ENCODE peak calls at places on chromosome 19, in ten cellular contexts. V is fibroblast of mammary gland, U is HL-60, A is SK-N-SH, O is psoas muscle, M is A673, W is lower leg skin, T is fibroblast of pulmonary artery, K is hepatocyte, N is mammary epithelial cell. R is an unnamed sample.

GRCh38 chr19:51726049-51726448 is 2.3 kb upstream of the HAS1 start:
- DNase-seq in A (no peak), W (peak), T (peak), O (peak), M (peak), U (no peak), V (peak), K (peak), N (peak), R (peak)

GRCh38 chr19:5594521-5594950 is 26.8 kb upstream of the TINCR start:
- DNase-seq in M (no peak), U (no peak), N (no peak), O (no peak), A (no peak), K (peak), T (no peak), W (no peak), V (no peak), R (no peak)

GRCh38 chr19:29812080-29812880 is 489 bp downstream of the CCNE1 start:
- DNase-seq in V (no peak), O (peak), N (no peak), A (peak), T (no peak), W (no peak), K (peak), M (no peak), U (no peak), R (peak)

GRCh38 chr19:4305659-4306058 is 1.3 kb downstream of the FSD1 start:
- DNase-seq in M (no peak), K (no peak), N (no peak), U (no peak), V (no peak), A (no peak), T (no peak), O (no peak), W (no peak), R (no peak)

GRCh38 chr19:35327642-35328041 is 1.3 kb upstream of the CD22 start:
- DNase-seq in A (no peak), U (no peak), M (no peak), K (no peak), T (no peak), O (no peak), V (no peak), W (no peak), N (no peak), R (no peak)

GRCh38 chr19:14434543-14435319 is 1.6 kb downstream of the PKN1 start:
- DNase-seq in A (peak), O (peak), K (peak), U (peak), N (peak), T (peak), W (peak), M (no peak), V (peak), R (peak)

GRCh38 chr19:6230991-6231448 is 48.8 kb downstream of the MLLT1 start:
- DNase-seq in T (no peak), N (no peak), M (no peak), A (no peak), U (no peak), O (no peak), W (no peak), V (no peak), K (no peak), R (no peak)

GRCh38 chr19:54875506-54875905 is 1.5 kb downstream of the FCAR start:
- DNase-seq in W (no peak), U (peak), V (no peak), T (no peak), A (no peak), K (no peak), M (no peak), N (no peak), O (no peak), R (no peak)

GRCh38 chr19:13978306-13978705 is 26.0 kb downstream of the DCAF15 start:
- DNase-seq in U (no peak), A (peak), T (peak), W (peak), N (no peak), V (peak), O (peak), M (peak), K (peak), R (peak)

GRCh38 chr19:15871570-15871969 is 26.3 kb downstream of the CYP4F2 start:
- DNase-seq in M (peak), W (no peak), O (no peak), K (no peak), V (no peak), A (no peak), T (no peak), U (peak), N (no peak), R (no peak)

GRCh38 chr19:18629166-18630088 is 7.4 kb upstream of the KLHL26 start:
- DNase-seq in M (no peak), V (peak), K (no peak), U (no peak), A (no peak), W (peak), N (no peak), O (peak), T (peak), R (peak)

GRCh38 chr19:58386576-58387337 is at the start of gene RPS5:
- DNase-seq in A (peak), V (peak), T (peak), M (peak), K (peak), W (peak), U (peak), N (peak), O (peak), R (peak)
- TF ChIP-seq CTCF in A (no peak), V (no peak), T (no peak), M (no peak), K (no peak), W (no peak), U (no peak), N (no peak), O (no peak), R (no peak)

GRCh38 chr19:12675377-12675776 is 6.3 kb downstream of the DHPS start:
- DNase-seq in A (no peak), V (no peak), T (no peak), N (no peak), U (no peak), W (no peak), M (no peak), O (no peak), K (no peak), R (no peak)

GRCh38 chr19:12670159-12670928 is 3.7 kb downstream of the WDR83 start:
- DNase-seq in T (no peak), A (no peak), K (no peak), M (no peak), U (no peak), W (no peak), N (no peak), O (no peak), V (no peak), R (no peak)

GRCh38 chr19:12675940-12676339 is 5.7 kb downstream of the DHPS start:
- DNase-seq in U (no peak), N (no peak), K (no peak), M (no peak), A (no peak), W (no peak), T (no peak), O (no peak), V (no peak), R (no peak)

GRCh38 chr19:12669272-12670158 is 2.9 kb downstream of the WDR83 start:
- DNase-seq in U (peak), N (peak), W (peak), K (peak), V (peak), T (peak), A (peak), M (peak), O (peak), R (peak)

GRCh38 chr19:12672744-12673143 is 6.1 kb downstream of the WDR83 start:
- DNase-seq in A (no peak), U (no peak), N (no peak), W (no peak), T (no peak), K (no peak), O (no peak), V (no peak), M (no peak), R (no peak)
- H3K4me3 ChIP-seq in A (no peak), U (no peak), N (no peak), W (no peak), T (no peak), K (no peak), O (no peak), V (no peak), M (no peak), R (no peak)

DNA sequence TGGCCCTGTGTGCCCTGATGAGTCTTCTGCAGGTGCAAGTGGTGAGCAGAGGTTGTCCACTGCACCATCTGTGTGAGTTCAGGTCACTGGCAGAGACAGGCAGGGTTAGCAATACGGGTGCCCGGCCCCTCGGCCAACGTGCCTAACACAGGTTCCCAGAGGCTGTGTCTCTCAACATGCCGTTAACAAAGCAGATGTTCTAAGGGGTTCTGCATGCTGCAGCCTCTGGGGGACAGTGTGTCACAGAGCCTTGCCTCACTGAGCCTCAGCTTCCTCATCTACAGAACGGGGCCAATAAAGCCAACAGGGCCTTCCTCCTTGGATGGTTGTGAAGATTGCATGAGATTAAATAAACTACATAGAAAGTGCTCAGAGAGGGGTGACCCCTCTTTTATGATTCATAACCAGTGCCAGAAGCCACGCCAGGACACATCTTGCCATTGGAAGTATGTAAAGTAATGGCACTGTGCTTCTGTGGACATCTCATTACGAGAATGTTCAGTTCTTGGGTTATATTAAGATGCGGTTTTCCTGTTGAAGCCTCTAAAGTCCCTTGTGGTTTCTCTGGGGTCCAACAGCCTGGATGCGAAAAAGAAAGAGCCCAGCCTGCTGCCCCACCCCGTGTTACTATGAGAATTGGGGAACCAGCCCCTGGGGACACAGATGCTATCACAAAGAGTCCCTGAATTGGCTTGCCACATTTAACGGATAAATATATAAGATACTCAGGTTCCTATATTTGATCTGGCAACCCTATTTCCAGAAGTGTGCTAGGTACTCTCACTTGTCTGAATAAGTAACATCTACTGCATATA is 11.2 kb upstream of the ARHGEF18 start:
- DNase-seq in V (no peak), U (peak), A (no peak), M (no peak), K (no peak), T (no peak), N (no peak), O (no peak), W (peak), R (no peak)
- TF ChIP-seq CTCF in V (no peak), U (peak), A (no peak), M (no peak), K (no peak), T (no peak), N (no peak), O (no peak), W (no peak), R (no peak)

DNA sequence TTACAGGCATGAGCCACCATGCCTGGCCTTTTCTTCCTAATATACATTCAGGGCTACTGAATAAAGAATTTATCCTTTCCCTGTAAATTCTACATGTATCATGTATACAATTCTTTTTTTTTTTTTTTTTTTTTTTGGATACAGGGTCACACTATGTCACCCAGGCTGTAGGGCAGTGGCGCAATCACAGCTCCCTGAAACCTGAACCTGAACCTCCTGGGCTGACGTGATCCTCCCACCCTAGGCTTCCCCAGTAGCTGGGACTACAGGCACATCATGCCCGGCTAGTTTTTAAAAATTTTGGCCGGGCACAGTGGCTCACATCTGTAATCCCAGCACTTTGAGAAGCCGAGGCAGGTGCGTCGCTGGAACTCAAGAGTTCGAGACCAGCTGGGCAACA is 6.5 kb upstream of the SLC44A2 start:
- DNase-seq in N (no peak), M (no peak), A (no peak), O (no peak), U (no peak), K (no peak), T (no peak), V (no peak), W (no peak), R (no peak)
- H3K4me3 ChIP-seq in N (no peak), M (no peak), A (no peak), O (no peak), U (no peak), K (no peak), T (no peak), V (no peak), W (no peak), R (no peak)

DNA sequence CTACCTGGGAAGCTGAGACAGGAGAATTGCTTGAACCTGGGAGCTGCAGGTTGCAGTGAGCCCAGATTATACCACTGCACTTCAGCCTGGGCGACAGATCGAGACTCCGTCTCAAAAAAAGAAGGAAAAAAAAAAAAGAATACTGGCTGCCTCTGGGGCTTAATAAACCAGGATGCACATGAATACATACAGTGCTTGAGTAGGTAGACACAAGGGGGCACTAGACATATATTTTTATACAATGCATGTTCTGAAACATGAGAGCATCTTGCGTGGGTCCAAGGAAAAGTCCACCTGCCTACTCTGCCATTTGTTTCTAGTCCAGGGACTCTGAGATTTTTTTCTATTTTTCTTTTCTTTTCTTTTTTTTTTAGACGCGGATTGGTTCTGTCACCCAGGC is 31.2 kb downstream of the KEAP1 start:
- DNase-seq in T (peak), W (no peak), N (peak), A (peak), K (peak), U (peak), O (no peak), V (peak), M (peak), R (no peak)
- TF ChIP-seq CTCF in T (peak), W (no peak), N (peak), A (peak), K (peak), U (no peak), O (peak), V (peak), M (peak), R (peak)

GRCh38 chr19:2059422-2060201 is 8.6 kb upstream of the MKNK2 start:
- DNase-seq in O (peak), U (no peak), A (peak), K (peak), T (peak), N (peak), M (no peak), V (peak), W (peak), R (peak)
- H3K4me3 ChIP-seq in O (peak), U (no peak), A (no peak), K (no peak), T (no peak), N (no peak), M (peak), V (no peak), W (no peak), R (no peak)

DNA sequence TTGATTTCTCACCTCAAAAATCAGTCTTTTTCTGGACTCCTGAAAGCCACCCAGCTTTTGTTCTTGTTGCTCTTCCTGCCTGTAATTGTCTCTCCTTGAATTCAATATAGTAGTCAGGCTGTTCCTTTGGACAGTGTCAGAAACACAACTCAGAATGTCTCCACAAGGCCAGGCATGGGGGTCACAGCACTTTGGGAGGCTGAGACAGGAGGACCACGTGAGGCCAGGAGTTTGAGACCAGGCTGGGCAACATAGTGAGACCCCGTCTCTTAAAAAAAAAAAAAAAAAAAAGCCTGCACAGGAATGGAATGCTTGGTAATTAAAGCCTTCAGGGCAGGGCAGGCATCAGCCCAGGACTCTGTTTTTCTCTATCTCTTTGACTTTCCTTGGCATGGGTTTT is 8.9 kb upstream of the BAX start:
- DNase-seq in V (no peak), O (no peak), T (no peak), N (no peak), K (no peak), M (no peak), A (no peak), W (no peak), U (no peak), R (no peak)
- TF ChIP-seq CTCF in V (no peak), O (no peak), T (no peak), N (no peak), K (no peak), M (no peak), A (no peak), W (no peak), U (no peak), R (no peak)

R was measured in foreskin fibroblast.